ENCODE peak calls at places on chromosomes 13 and 19, in eight cellular contexts. U is fibroblast of lung, O is small intestine, I is body of pancreas, L is PC-3, W is PC-9, Q is GM23338, C is AG04450. A is an unnamed sample.

GRCh38 chr13:73096173-73097117 is 37.6 kb downstream of the KLF5 start:
- DNase-seq in W (peak; percentile 92), U (no peak), I (peak; percentile 17), O (no peak), Q (no peak), C (no peak), L (peak; percentile 90), A (no peak)

GRCh38 chr13:105787518-105788085 is 747.9 kb downstream of the EFNB2 start:
- DNase-seq in U (no peak), C (no peak), L (peak; percentile 11), W (no peak), I (no peak), Q (no peak), O (no peak), A (no peak)

GRCh38 chr19:13872695-13873389 is 4.1 kb upstream of the NANOS3 start:
- DNase-seq in W (peak; percentile 61), I (peak; percentile 36), U (no peak), Q (peak; percentile 95), C (no peak), L (no peak), O (no peak), A (no peak)

GRCh38 chr13:46288570-46289259 is 77.0 kb downstream of the LRRC63 start:
- DNase-seq in Q (peak; percentile 86), L (peak; percentile 66), U (peak; percentile 64), I (no peak), W (no peak), O (peak; percentile 40), C (no peak), A (peak; percentile 20)

GRCh38 chr13:92433386-92433785 is 793.2 kb upstream of the GPC6 start:
- DNase-seq in W (no peak), O (no peak), C (no peak), L (no peak), Q (no peak), I (no peak), U (no peak), A (no peak)

GRCh38 chr19:29678484-29679106 is 13.3 kb downstream of the PLEKHF1 start:
- DNase-seq in Q (no peak), W (no peak), C (no peak), L (no peak), I (peak; percentile 50), O (no peak), U (peak; percentile 27), A (no peak)

GRCh38 chr13:109172099-109172498 is 542.7 kb downstream of the MYO16 start:
- DNase-seq in U (no peak), I (no peak), C (no peak), O (no peak), W (no peak), Q (no peak), L (no peak), A (no peak)

GRCh38 chr13:24161980-24162517 is 1.5 kb downstream of the SPATA13 start:
- DNase-seq in O (peak; percentile 81), W (peak; percentile 44), Q (no peak), U (no peak), C (no peak), L (peak; percentile 57), I (peak; percentile 67), A (no peak)

GRCh38 chr19:48069435-48069834 is 25.6 kb upstream of the CABP5 start:
- DNase-seq in Q (peak; percentile 73), C (no peak), O (no peak), U (no peak), W (no peak), I (no peak), L (no peak), A (no peak)

GRCh38 chr13:113029487-113030258 is 60.7 kb downstream of the MCF2L start:
- DNase-seq in C (no peak), Q (peak; percentile 81), I (no peak), L (peak; percentile 46), U (no peak), W (peak; percentile 64), O (peak; percentile 14), A (no peak)

GRCh38 chr19:35236638-35237400 is 8.3 kb upstream of the FAM187B start:
- DNase-seq in O (peak; percentile 33), Q (peak; percentile 67), L (peak; percentile 7), I (no peak), C (no peak), U (no peak), W (no peak), A (no peak)

GRCh38 chr13:23915308-23915707 is 18.0 kb upstream of the C1QTNF9B start:
- DNase-seq in L (peak; percentile 83), I (no peak), Q (no peak), O (no peak), U (no peak), W (peak; percentile 39), C (no peak), A (no peak)

GRCh38 chr19:35248310-35249145 is at the start of gene LSR:
- DNase-seq in W (peak; percentile 95), U (no peak), O (peak; percentile 96), C (no peak), I (peak; percentile 96), L (peak; percentile 84), Q (peak; percentile 98), A (no peak)

GRCh38 chr19:1777149-1777548 is 23.8 kb downstream of the ONECUT3 start:
- DNase-seq in O (no peak), W (no peak), U (no peak), C (no peak), I (no peak), L (no peak), Q (no peak), A (no peak)
- H3K4me3 ChIP-seq in O (no peak overlapping the region), W (no peak overlapping the region), U (no peak overlapping the region), C (no peak overlapping the region), I (no peak overlapping the region), L (no peak overlapping the region), Q (peak overlapping the region; percentile 58), A (no peak overlapping the region)

GRCh38 chr19:22619371-22619770 is 14.8 kb upstream of the ZNF492 start:
- DNase-seq in I (no peak), C (no peak), W (no peak), O (no peak), Q (no peak), L (no peak), U (no peak), A (no peak)

GRCh38 chr19:22619932-22620331 is 14.2 kb upstream of the ZNF492 start:
- DNase-seq in C (no peak), O (no peak), W (no peak), I (no peak), U (no peak), Q (no peak), L (no peak), A (no peak)

GRCh38 chr19:22620401-22620800 is 13.7 kb upstream of the ZNF492 start:
- DNase-seq in Q (no peak), I (no peak), W (no peak), O (no peak), L (no peak), U (no peak), C (no peak), A (no peak)

GRCh38 chr19:22616659-22617058 is 17.5 kb upstream of the ZNF492 start:
- DNase-seq in W (no peak), I (no peak), C (no peak), L (no peak), O (no peak), U (no peak), Q (no peak), A (no peak)

DNA sequence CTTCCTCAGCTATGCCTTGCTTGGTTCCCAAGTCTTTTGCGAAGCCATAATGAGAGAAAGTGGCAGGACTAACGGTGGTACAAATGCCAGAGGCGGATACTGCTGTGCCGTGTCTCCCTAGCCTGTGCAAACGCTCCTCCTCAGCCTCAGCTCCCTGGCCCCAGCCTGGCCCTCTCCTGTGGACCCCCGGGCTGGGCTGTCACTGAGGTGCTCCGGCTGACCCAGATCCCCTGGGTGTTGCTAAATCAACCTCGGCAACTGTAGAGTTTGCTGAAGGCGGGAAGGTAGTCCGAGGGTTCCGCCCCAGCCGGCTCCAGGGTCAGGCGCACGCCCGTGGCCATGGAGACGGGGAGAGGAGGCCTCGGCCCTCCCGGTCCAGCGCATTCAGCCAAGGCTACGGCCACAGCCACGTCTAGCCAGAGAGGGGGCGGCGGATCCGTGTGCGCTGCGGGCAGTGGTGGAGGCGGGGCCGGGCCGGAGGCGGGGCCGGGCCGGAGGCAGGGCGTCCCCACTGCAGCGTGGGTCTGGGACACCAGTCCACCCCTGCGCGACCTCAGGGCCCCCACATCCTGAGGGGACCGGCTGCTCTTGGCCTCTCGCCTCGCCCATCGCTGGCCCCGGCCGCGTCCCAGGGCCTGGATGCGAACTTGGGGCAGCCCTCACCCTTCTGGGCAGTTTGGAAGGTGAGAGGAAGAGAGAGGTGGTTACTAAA is 16.4 kb upstream of the ZNF492 start:
- DNase-seq in U (no peak), W (no peak), O (no peak), L (no peak), C (no peak), Q (no peak), I (no peak), A (no peak)
- H3K4me3 ChIP-seq in U (no peak overlapping the region), W (no peak overlapping the region), O (no peak overlapping the region), L (no peak overlapping the region), C (no peak overlapping the region), Q (no peak overlapping the region), I (no peak overlapping the region), A (no peak overlapping the region)

GRCh38 chr19:21084343-21084742 is 2.3 kb downstream of the ZNF714 start:
- DNase-seq in L (no peak), C (peak; percentile 6), W (no peak), U (peak; percentile 16), Q (no peak), O (no peak), I (no peak), A (peak; percentile 52)
- H3K4me3 ChIP-seq in L (no peak overlapping the region), C (no peak overlapping the region), W (no peak overlapping the region), U (no peak overlapping the region), Q (no peak overlapping the region), O (no peak overlapping the region), I (no peak overlapping the region), A (no peak overlapping the region)

GRCh38 chr13:50129923-50130685 is 114.9 kb downstream of the KCNRG start:
- DNase-seq in C (no peak), L (peak; percentile 13), O (no peak), Q (peak; percentile 73), I (no peak), U (peak; percentile 46), W (peak; percentile 30), A (no peak)

GRCh38 chr13:50129065-50129922 is 114.0 kb downstream of the KCNRG start:
- DNase-seq in Q (peak; percentile 58), L (no peak), U (no peak), C (no peak), W (no peak), O (no peak), I (no peak), A (no peak)

GRCh38 chr13:50127726-50128291 is 112.6 kb downstream of the KCNRG start:
- DNase-seq in U (no peak), C (no peak), I (no peak), Q (peak; percentile 77), L (no peak), W (no peak), O (peak; percentile 46), A (no peak)

GRCh38 chr13:50127017-50127725 is 111.9 kb downstream of the KCNRG start:
- DNase-seq in C (no peak), L (no peak), W (no peak), O (peak; percentile 72), I (no peak), Q (peak; percentile 63), U (peak; percentile 69), A (no peak)

DNA sequence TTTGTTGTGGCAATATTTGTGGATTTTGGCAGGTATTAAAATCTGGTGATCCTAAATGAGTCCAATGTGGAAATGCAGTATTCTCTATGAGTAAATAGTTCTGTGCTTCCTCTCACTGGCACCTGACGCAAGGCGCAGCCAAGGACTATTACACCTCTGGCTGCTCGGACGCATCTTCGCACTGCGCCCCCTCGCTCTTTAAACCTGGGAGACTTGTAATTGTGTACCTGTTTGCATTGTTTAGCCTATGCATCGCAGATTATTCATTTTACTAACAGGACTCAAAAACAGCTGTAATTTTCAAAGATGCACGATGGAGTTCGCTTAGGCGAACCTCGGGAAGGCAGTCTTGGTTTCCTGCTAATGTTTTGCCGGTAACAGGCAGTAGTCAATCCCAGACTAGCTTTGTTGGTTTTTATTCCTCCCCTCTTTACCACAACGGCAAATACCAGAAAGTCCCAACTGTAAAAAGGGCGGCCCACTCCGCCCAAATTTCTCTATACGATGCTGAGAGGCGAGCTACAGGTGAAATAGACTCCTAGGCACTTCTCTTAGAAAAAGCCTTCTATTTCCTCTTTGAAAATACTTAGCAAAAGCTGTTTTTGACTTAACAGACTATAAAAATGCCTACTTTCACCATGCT is 113.3 kb downstream of the KCNRG start:
- DNase-seq in U (no peak), W (no peak), C (no peak), L (no peak), O (no peak), Q (peak; percentile 59), I (no peak), A (no peak)
- H3K4me3 ChIP-seq in U (no peak overlapping the region), W (no peak overlapping the region), C (no peak overlapping the region), L (no peak overlapping the region), O (no peak overlapping the region), Q (peak overlapping the region; percentile 89), I (no peak overlapping the region), A (no peak overlapping the region)

A was measured in skeletal muscle cell.